ENCODE peak calls at places on chromosome 12, in four cellular contexts. B is right lobe of liver, K is A549, E is hepatocyte. D is an unnamed sample.

GRCh38 chr12:58408516-58408915 is 467.1 kb downstream of the ATP23 start:
- DNase-seq in B (no peak), K (no peak), E (no peak), D (no peak)

GRCh38 chr12:127113945-127114344 is 1153.0 kb upstream of the TMEM132C start:
- DNase-seq in B (no peak), K (no peak), E (no peak), D (no peak)

GRCh38 chr12:49200882-49201594 is 12.2 kb upstream of the TUBA1A start:
- DNase-seq in B (no peak), K (peak; percentile 71), E (peak; percentile 56), D (no peak)

GRCh38 chr12:75874456-75874855 is 157.1 kb downstream of the PHLDA1 start:
- DNase-seq in B (no peak), K (no peak), E (no peak), D (no peak)

GRCh38 chr12:101455685-101456084 is 19.5 kb upstream of the SPIC start:
- DNase-seq in B (no peak), K (no peak), E (no peak), D (no peak)

GRCh38 chr12:74889563-74890236 is 319.9 kb downstream of the KCNC2 start:
- DNase-seq in B (no peak), K (peak; percentile 4), E (peak; percentile 18), D (no peak)

GRCh38 chr12:86230516-86231146 is 25.6 kb downstream of the MGAT4C start:
- DNase-seq in B (no peak), K (no peak), E (no peak), D (no peak)

GRCh38 chr12:68733661-68734071 is 12.3 kb upstream of the SLC35E3 start:
- DNase-seq in B (no peak), K (no peak), E (no peak), D (no peak)

GRCh38 chr12:78641837-78642423 is 222.6 kb upstream of the SYT1 start:
- DNase-seq in B (no peak), K (no peak), E (no peak), D (no peak)

GRCh38 chr12:42892702-42893101 is 303.2 kb upstream of the PRICKLE1 start:
- DNase-seq in B (no peak), K (no peak), E (no peak), D (no peak)

GRCh38 chr12:89424394-89424793 is 72.1 kb upstream of the DUSP6 start:
- DNase-seq in B (no peak), K (no peak), E (no peak), D (no peak)

GRCh38 chr12:91109148-91109564 is 2.1 kb downstream of the LUM start:
- DNase-seq in B (peak; percentile 34), K (no peak), E (peak; percentile 84), D (peak; percentile 81)

GRCh38 chr12:6603095-6603567 is 4.0 kb downstream of the CHD4 start:
- DNase-seq in B (no peak), K (no peak), E (no peak), D (peak; percentile 64)

GRCh38 chr12:66695130-66695529 is 16.3 kb upstream of the GRIP1 start:
- DNase-seq in B (no peak), K (no peak), E (no peak), D (no peak)
- H3K4me1 ChIP-seq in B (no peaks in the 10 kb centered on the region), K (no peaks in the 10 kb centered on the region), E (no peaks in the 10 kb centered on the region), D (peaks cover 9% of the 10 kb centered on the region)

GRCh38 chr12:110565919-110566871 is 16.9 kb downstream of the PPTC7 start:
- DNase-seq in B (no peak), K (no peak), E (no peak), D (no peak)

GRCh38 chr12:110561471-110562201 is 21.5 kb downstream of the PPTC7 start:
- DNase-seq in B (no peak), K (no peak), E (no peak), D (no peak)

GRCh38 chr12:110566993-110567392 is 16.1 kb downstream of the PPTC7 start:
- DNase-seq in B (no peak), K (no peak), E (no peak), D (no peak)

GRCh38 chr12:110564471-110564991 is 18.6 kb downstream of the PPTC7 start:
- DNase-seq in B (no peak), K (no peak), E (no peak), D (no peak)

DNA sequence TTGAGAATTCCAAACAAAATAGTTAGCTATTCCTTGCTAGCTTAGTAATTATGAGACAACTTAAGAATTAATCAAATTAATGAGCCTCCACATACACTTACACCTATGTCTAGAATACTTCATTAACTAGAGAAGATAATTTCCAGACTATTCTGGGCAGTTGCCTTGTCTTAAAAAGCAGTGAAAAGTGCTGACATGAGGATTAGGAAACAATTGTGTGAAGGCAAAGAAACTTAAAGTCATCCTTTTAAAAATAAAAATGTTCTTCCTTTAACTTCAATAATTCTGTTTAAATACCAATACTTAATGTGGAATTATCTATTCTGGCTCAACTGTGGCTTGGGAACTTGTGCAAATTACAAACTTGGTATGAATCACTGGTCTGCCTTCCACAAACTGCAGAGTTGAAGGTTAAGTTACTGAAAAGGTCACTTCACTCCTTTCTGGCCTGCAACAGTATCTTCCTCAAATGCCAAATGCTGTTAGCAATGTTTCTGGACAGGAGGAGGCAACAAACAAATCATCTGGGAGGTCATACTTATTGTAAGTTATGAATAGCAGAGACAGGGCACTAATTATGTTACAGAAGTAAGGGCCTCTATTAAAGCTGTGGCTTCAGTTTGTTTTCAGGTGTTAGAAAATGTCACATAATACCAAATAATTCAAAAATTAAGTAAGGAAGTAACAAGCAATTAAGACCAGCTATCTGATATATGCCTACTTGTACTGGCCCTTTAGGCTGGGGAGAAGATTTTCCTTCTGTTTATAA is 19.2 kb downstream of the PPTC7 start:
- DNase-seq in B (no peak), K (no peak), E (no peak), D (no peak)
- H3K4me1 ChIP-seq in B (peaks cover 42% of the 10 kb centered on the region), K (peaks cover 61% of the 10 kb centered on the region), E (peaks cover 16% of the 10 kb centered on the region), D (peaks cover 96% of the 10 kb centered on the region)

GRCh38 chr12:12209675-12210074 is 57.2 kb downstream of the LRP6 start:
- DNase-seq in B (no peak), K (no peak), E (no peak), D (no peak)
- H3K4me1 ChIP-seq in B (peaks cover 5% of the 10 kb centered on the region), K (peaks cover 58% of the 10 kb centered on the region), E (no peaks in the 10 kb centered on the region), D (peaks cover 13% of the 10 kb centered on the region)

GRCh38 chr12:54419088-54419887 is at the start of gene ITGA5:
- DNase-seq in B (peak; percentile 89), K (peak; percentile 90), E (peak; percentile 79), D (peak; percentile 86)
- H3K4me1 ChIP-seq in B (peaks cover 20% of the 10 kb centered on the region), K (peaks cover 71% of the 10 kb centered on the region), E (peaks cover 13% of the 10 kb centered on the region), D (peaks cover 92% of the 10 kb centered on the region)

DNA sequence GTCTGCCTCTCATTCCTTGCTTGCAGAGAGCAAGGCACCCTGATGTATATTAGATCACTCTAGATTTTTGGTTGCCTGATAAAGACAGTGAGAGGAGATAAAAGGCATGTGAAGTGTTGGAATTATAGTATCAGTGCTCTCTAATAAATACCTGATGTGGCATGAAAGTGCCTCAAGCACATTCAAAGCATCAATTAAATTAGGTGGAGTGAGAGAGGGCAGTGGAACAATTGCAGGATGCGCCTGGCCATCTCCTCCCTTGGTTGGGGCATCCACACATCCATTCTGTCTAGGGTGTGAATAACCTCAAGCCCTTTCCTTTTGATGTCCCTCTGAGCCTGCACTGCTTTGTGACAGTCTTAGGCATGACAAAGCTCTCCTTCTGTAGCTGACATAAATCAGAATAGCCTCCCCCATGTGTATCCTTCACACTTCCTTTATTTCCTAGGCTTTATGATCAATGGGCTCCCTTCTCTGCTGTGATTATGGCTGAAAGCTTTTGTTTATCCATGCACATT is 13.6 kb downstream of the EMP1 start:
- DNase-seq in B (no peak), K (no peak), E (no peak), D (no peak)
- H3K4me1 ChIP-seq in B (no peaks in the 10 kb centered on the region), K (peaks cover 59% of the 10 kb centered on the region), E (peaks cover 31% of the 10 kb centered on the region), D (peaks cover 70% of the 10 kb centered on the region)

D was measured in left ventricle myocardium inferior.